ENCODE peak calls at places on chromosomes 5 and 9, in ten cellular contexts. P, H, I, R, U, E, L, J, T and C are unnamed samples.

GRCh38 chr5:172102913-172103629 is 85.0 kb downstream of the STK10 start:
- DNase-seq in P (peak; percentile 84), H (peak; percentile 64), I (no peak), R (no peak), U (peak; percentile 96), E (no peak), L (no peak), J (no peak), T (no peak), C (peak; percentile 90)

GRCh38 chr9:112705773-112706427 is 12.0 kb downstream of the INIP start:
- DNase-seq in P (no peak), H (no peak), I (no peak), R (no peak), U (peak; percentile 13), E (no peak), L (peak; percentile 58), J (peak; percentile 88), T (no peak), C (peak; percentile 64)

GRCh38 chr9:96459268-96460007 is 9.5 kb downstream of the HABP4 start:
- DNase-seq in P (no peak), H (no peak), I (no peak), R (no peak), U (no peak), E (no peak), L (no peak), J (no peak), T (no peak), C (peak; percentile 38)

GRCh38 chr5:1666812-1667588 is 132.6 kb downstream of the MRPL36 start:
- DNase-seq in P (no peak), H (no peak), I (no peak), R (no peak), U (peak; percentile 62), E (no peak), L (no peak), J (no peak), T (no peak), C (no peak)

GRCh38 chr5:44646016-44646415 is 162.7 kb upstream of the MRPS30 start:
- DNase-seq in P (no peak), H (no peak), I (no peak), R (no peak), U (no peak), E (no peak), L (no peak), J (peak; percentile 11), T (no peak), C (no peak)

GRCh38 chr9:68927165-68927564 is 86.7 kb downstream of the PRKACG start:
- DNase-seq in P (no peak), H (no peak), I (no peak), R (no peak), U (no peak), E (no peak), L (no peak), J (no peak), T (no peak), C (no peak)

GRCh38 chr5:43233946-43234345 is 41.9 kb downstream of the NIM1K start:
- DNase-seq in P (no peak), H (no peak), I (no peak), R (no peak), U (no peak), E (no peak), L (no peak), J (no peak), T (no peak), C (no peak)

GRCh38 chr9:108259917-108260675 is 595.7 kb downstream of the ACTL7B start:
- DNase-seq in P (no peak), H (no peak), I (no peak), R (no peak), U (no peak), E (no peak), L (no peak), J (no peak), T (no peak), C (no peak)

GRCh38 chr9:126722252-126722921 is 82.5 kb upstream of the ZBTB43 start:
- DNase-seq in P (peak; percentile 91), H (no peak), I (peak; percentile 93), R (peak; percentile 84), U (peak; percentile 78), E (peak; percentile 74), L (peak; percentile 68), J (no peak), T (peak; percentile 59), C (peak; percentile 13)

GRCh38 chr9:9998491-9999287 is 614.1 kb downstream of the PTPRD start:
- DNase-seq in P (no peak), H (no peak), I (no peak), R (no peak), U (no peak), E (peak; percentile 55), L (no peak), J (peak; percentile 38), T (no peak), C (peak; percentile 1)

GRCh38 chr5:106262395-106262794 is 1408.3 kb downstream of the EFNA5 start:
- DNase-seq in P (no peak), H (no peak), I (no peak), R (no peak), U (no peak), E (no peak), L (no peak), J (no peak), T (no peak), C (no peak)

GRCh38 chr9:35903049-35903448 is 3.0 kb upstream of the HRCT1 start:
- DNase-seq in P (no peak), H (no peak), I (no peak), R (no peak), U (peak; percentile 45), E (peak; percentile 34), L (no peak), J (peak; percentile 72), T (peak; percentile 69), C (peak; percentile 54)

GRCh38 chr5:95471447-95471846 is 80.3 kb downstream of the FAM81B start:
- DNase-seq in P (no peak), H (no peak), I (no peak), R (no peak), U (no peak), E (no peak), L (no peak), J (no peak), T (no peak), C (no peak)

GRCh38 chr9:14095272-14095671 is 218.7 kb downstream of the NFIB start:
- DNase-seq in P (no peak), H (no peak), I (no peak), R (no peak), U (no peak), E (no peak), L (no peak), J (no peak), T (no peak), C (no peak)

GRCh38 chr5:96752341-96753016 is 55.3 kb downstream of the ERAP1 start:
- DNase-seq in P (no peak), H (peak; percentile 11), I (no peak), R (no peak), U (peak; percentile 43), E (peak; percentile 9), L (peak; percentile 59), J (peak; percentile 86), T (peak; percentile 77), C (peak; percentile 82)